ENCODE peak calls at places on chromosomes 6 and 20, in seven cellular contexts. X is upper lobe of right lung, H is testis, V is colonic mucosa, M is breast epithelium, I is lower lobe of right lung, R is IMR-90. U is an unnamed sample. For H3K4me1, the result is how much of the 10 kb centered on the place peaks cover.

GRCh38 chr20:1856419-1856818 is 38.8 kb upstream of the SIRPA start:
- DNase-seq in X (no peak), H (no peak), V (no peak), M (no peak), I (no peak), R (no peak), U (no peak)

GRCh38 chr20:10239954-10240353 is 21.3 kb downstream of the SNAP25 start:
- DNase-seq in X (peak), H (no peak), V (peak), M (peak), I (peak), R (peak), U (no peak)

GRCh38 chr20:24208652-24209051 is 220.1 kb upstream of the GGTLC1 start:
- DNase-seq in X (no peak), H (no peak), V (no peak), M (no peak), I (no peak), R (no peak), U (no peak)

GRCh38 chr6:91653324-91653723 is 1066.5 kb upstream of the MAP3K7 start:
- DNase-seq in X (no peak), H (no peak), V (no peak), M (no peak), I (no peak), R (no peak), U (no peak)

GRCh38 chr6:38423746-38424145 is 216.0 kb downstream of the BTBD9 start:
- DNase-seq in X (no peak), H (no peak), V (no peak), M (no peak), I (no peak), R (no peak), U (no peak)

GRCh38 chr20:23631981-23632710 is 5.6 kb downstream of the CST3 start:
- DNase-seq in X (no peak), H (no peak), V (no peak), M (no peak), I (peak), R (no peak), U (no peak)

GRCh38 chr20:19828233-19828632 is 70.2 kb downstream of the RIN2 start:
- DNase-seq in X (no peak), H (no peak), V (peak), M (no peak), I (no peak), R (peak), U (no peak)

GRCh38 chr6:39367661-39368060 is 45.2 kb upstream of the KCNK16 start:
- DNase-seq in X (no peak), H (no peak), V (no peak), M (no peak), I (no peak), R (no peak), U (no peak)

GRCh38 chr6:123962508-123962907 is 158.8 kb downstream of the NKAIN2 start:
- DNase-seq in X (peak), H (no peak), V (peak), M (no peak), I (peak), R (no peak), U (peak)

GRCh38 chr6:163580311-163581030 is 166.0 kb downstream of the QKI start:
- DNase-seq in X (no peak), H (no peak), V (no peak), M (no peak), I (no peak), R (no peak), U (no peak)

GRCh38 chr20:63381781-63382431 is 20.8 kb upstream of the CHRNA4 start:
- DNase-seq in X (no peak), H (no peak), V (no peak), M (no peak), I (no peak), R (no peak), U (no peak)

GRCh38 chr6:83221886-83222479 is 28.8 kb downstream of the RWDD2A start:
- DNase-seq in X (no peak), H (no peak), V (no peak), M (no peak), I (no peak), R (peak), U (no peak)

GRCh38 chr20:39910536-39910935 is 778.5 kb downstream of the MAFB start:
- DNase-seq in X (no peak), H (peak), V (no peak), M (peak), I (peak), R (no peak), U (peak)

GRCh38 chr6:15464211-15464725 is 198.6 kb downstream of the DTNBP1 start:
- DNase-seq in X (no peak), H (peak), V (peak), M (no peak), I (no peak), R (no peak), U (no peak)
- TF ChIP-seq CTCF in X (peak), H (peak), V (peak), M (no peak), I (peak), R (peak), U (peak)

DNA sequence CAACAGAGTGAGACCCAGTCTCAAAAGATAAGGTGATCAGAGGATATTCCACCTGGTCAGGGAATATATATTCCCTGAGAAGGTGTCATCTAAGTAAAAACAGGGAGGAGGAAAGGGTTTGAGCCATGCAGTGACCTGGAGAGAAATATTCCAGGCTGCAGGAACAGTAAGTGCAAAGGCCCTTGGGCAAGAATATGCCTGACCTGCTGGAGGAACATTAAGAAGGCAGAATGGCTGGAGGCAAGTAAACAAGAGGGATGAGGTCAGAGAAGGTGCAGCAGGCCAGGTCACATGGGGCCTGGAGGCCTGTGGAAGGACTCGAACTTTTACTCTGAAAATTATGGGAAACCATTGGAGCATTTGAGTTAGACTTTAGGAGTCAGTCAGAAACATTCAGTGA is 6.7 kb downstream of the DEF6 start:
- DNase-seq in X (no peak), H (no peak), V (no peak), M (no peak), I (no peak), R (no peak), U (no peak)
- H3K4me1 ChIP-seq in X (under half), H (under half), V (under half), M (under half), I (under half), R (under half), U (under half)

DNA sequence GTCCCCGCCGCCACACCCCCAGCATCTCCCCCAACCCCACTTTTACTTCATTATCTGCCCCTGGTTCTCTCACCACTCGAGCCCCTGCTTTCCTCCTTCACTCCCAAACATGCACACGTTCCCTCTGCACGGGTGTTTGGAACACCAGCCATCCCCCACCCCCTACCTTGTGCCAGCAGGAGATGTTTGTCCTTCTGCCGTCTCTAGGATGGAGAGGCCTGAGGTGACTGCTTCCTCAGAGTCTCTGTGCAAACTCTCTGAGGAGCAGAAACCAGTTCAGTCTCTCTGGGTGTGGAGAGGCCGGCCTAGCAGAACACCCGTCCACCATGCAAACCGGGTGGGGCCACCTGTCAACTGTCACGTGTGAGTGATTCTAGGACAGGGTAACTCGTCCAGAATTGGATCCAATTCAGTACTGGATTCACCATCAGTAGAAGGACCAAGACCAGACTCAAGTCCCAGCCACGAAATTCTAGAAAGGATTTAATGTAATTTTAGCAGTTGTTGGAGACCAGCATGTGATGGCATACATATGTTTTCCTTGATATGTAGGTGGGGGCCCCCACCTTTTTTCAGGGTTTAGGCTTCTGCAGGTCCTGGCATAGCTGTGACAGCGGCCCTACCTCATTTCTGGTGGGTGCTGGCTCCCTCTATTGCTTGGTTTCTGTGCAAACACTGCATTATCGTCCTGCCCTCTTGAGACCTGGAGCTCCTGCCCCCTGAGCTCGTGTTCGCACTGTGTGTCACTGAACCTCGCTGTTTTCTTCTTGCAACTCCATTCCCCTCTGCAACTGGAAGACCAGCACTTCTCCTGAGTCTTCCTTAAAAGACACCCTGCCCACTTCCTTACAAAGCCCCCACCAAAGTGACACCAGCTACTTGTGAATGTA is at the start of gene RAET1E:
- DNase-seq in X (peak), H (no peak), V (peak), M (no peak), I (no peak), R (no peak), U (no peak)
- TF ChIP-seq CTCF in X (no peak), H (no peak), V (no peak), M (no peak), I (no peak), R (peak), U (no peak)

DNA sequence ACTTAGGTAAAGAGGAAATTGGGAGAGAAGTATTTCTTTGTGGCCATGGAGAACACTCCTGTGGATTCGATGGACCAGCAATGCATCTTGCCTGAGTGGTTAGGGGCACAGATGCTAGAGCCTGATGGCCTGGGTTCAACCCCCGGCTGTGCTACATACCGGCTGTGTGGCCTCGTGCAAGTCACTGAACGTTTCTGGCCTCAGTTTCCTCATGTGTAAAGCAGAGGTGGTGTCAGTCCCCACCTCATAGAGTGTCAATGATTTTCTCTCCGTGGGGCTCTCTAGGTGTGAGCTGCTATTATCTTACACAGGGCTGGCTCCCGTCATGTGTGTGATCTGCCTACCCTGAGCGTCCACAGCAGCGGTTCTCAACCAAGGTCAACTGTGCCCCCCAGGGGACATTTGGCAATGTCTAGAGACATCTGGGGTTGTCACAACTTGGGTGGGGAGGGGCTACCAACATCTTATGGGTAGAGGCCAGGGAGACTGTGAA is 50.0 kb upstream of the PTPN1 start:
- DNase-seq in X (no peak), H (no peak), V (no peak), M (no peak), I (no peak), R (no peak), U (no peak)
- H3K4me1 ChIP-seq in X (under half), H (under half), V (under half), M (under half), I (under half), R (under half), U (under half)

GRCh38 chr6:2305951-2306350 is 60.5 kb upstream of the GMDS start:
- DNase-seq in X (no peak), H (no peak), V (no peak), M (no peak), I (no peak), R (no peak), U (no peak)

GRCh38 chr6:2310042-2310441 is 64.6 kb upstream of the GMDS start:
- DNase-seq in X (no peak), H (no peak), V (no peak), M (no peak), I (no peak), R (no peak), U (no peak)

GRCh38 chr6:2307794-2308193 is 62.4 kb upstream of the GMDS start:
- DNase-seq in X (no peak), H (no peak), V (no peak), M (no peak), I (no peak), R (no peak), U (no peak)

GRCh38 chr6:2309138-2309537 is 63.7 kb upstream of the GMDS start:
- DNase-seq in X (no peak), H (no peak), V (no peak), M (no peak), I (no peak), R (no peak), U (no peak)
- TF ChIP-seq CTCF in X (no peak), H (no peak), V (no peak), M (no peak), I (no peak), R (no peak), U (no peak)

GRCh38 chr20:47673671-47673955 is 111.7 kb downstream of the SULF2 start:
- DNase-seq in X (peak), H (no peak), V (no peak), M (no peak), I (no peak), R (no peak), U (no peak)

GRCh38 chr20:47674145-47674544 is 111.1 kb downstream of the SULF2 start:
- DNase-seq in X (peak), H (no peak), V (no peak), M (no peak), I (no peak), R (no peak), U (no peak)

GRCh38 chr20:47672166-47672565 is 113.1 kb downstream of the SULF2 start:
- DNase-seq in X (peak), H (no peak), V (no peak), M (no peak), I (no peak), R (no peak), U (no peak)

GRCh38 chr20:47674686-47675085 is 110.6 kb downstream of the SULF2 start:
- DNase-seq in X (no peak), H (no peak), V (no peak), M (no peak), I (no peak), R (no peak), U (no peak)

GRCh38 chr20:47672886-47673670 is 112.2 kb downstream of the SULF2 start:
- DNase-seq in X (peak), H (no peak), V (no peak), M (no peak), I (no peak), R (no peak), U (no peak)
- H3K4me1 ChIP-seq in X (under half), H (under half), V (under half), M (under half), I (under half), R (under half), U (under half)

DNA sequence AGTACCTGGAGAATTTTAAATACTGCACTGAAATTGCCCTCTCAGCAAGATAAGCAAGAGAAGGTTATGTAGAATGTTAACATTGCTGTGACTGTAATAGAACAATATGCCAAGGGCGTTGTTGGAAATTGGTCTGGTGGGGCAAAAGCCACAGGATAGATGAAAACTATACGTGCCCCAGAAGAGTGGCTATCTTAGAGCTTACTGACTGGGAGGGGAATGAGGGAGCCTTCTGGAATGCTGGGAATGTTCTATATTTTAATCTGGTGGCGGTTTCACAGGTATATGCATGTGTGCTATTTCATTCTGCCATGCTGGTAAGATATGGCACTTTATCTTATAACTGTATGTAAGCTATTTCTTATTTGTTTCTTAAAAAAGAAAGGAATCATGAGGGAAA is 35.2 kb upstream of the YWHAB start:
- DNase-seq in X (no peak), H (no peak), V (peak), M (no peak), I (no peak), R (no peak), U (no peak)
- TF ChIP-seq CTCF in X (no peak), H (no peak), V (no peak), M (no peak), I (no peak), R (no peak), U (no peak)